ENCODE peak calls at places on chromosomes 13 and 19, in six cellular contexts. Z is NCI-H1105, V is non-pigmented ciliary epithelial cell, R is smooth muscle cell of the brain vasculature, C is tibial artery, J is iPS-NIHi11. H is an unnamed sample.

GRCh38 chr13:34162545-34162936 is 344.6 kb downstream of the RFC3 start:
- DNase-seq in V (peak), J (no peak), R (no peak), Z (no peak), C (no peak), H (no peak)

GRCh38 chr19:14369399-14370168 is 11.7 kb upstream of the ADGRE5 start:
- DNase-seq in C (peak), V (no peak), J (no peak), Z (no peak), R (no peak), H (no peak)

GRCh38 chr19:33740811-33741396 is 55.8 kb upstream of the KCTD15 start:
- DNase-seq in V (no peak), C (no peak), J (peak), Z (no peak), R (no peak), H (no peak)

GRCh38 chr19:55087542-55087935 is 11.9 kb downstream of the EPS8L1 start:
- DNase-seq in R (no peak), V (no peak), J (no peak), C (no peak), Z (no peak), H (no peak)

GRCh38 chr13:100532090-100532766 is 56.4 kb downstream of the GGACT start:
- DNase-seq in J (no peak), R (no peak), Z (no peak), C (no peak), V (no peak), H (no peak)

GRCh38 chr19:17735410-17735809 is 15.9 kb upstream of the FCHO1 start:
- DNase-seq in C (no peak), J (no peak), V (no peak), Z (no peak), R (no peak), H (no peak)

GRCh38 chr13:52837850-52838249 is 10.6 kb downstream of the PCDH8 start:
- DNase-seq in V (no peak), C (no peak), Z (no peak), J (no peak), R (no peak), H (no peak)

GRCh38 chr19:50969413-50969760 is at the start of gene KLK6:
- DNase-seq in J (no peak), V (no peak), C (no peak), Z (no peak), R (no peak), H (no peak)

GRCh38 chr13:72782717-72783116 is 784 bp downstream of the PIBF1 start:
- DNase-seq in J (no peak), V (no peak), Z (no peak), C (no peak), R (no peak), H (no peak)

GRCh38 chr19:16062789-16063188 is 13.5 kb upstream of the TPM4 start:
- DNase-seq in V (no peak), J (peak), Z (peak), C (no peak), R (no peak), H (no peak)

GRCh38 chr13:35796627-35797026 is 320.1 kb upstream of the MAB21L1 start:
- DNase-seq in Z (no peak), R (no peak), J (no peak), V (no peak), C (no peak), H (no peak)

GRCh38 chr19:3479819-3480215 is 508 bp downstream of the SMIM24 start:
- DNase-seq in V (no peak), C (no peak), Z (no peak), R (no peak), J (peak), H (no peak)

GRCh38 chr13:49292742-49293498 is 45.2 kb downstream of the CDADC1 start:
- DNase-seq in C (peak), Z (no peak), J (no peak), R (peak), V (peak), H (no peak)

GRCh38 chr19:55166530-55167268 is at the start of gene DNAAF3:
- DNase-seq in J (peak), V (peak), C (peak), R (peak), Z (peak), H (peak)

GRCh38 chr19:53549354-53549753 is 11.4 kb downstream of the ZNF331 start:
- DNase-seq in Z (no peak), C (no peak), J (no peak), R (no peak), V (no peak), H (no peak)

GRCh38 chr19:53509845-53510244 is 28.1 kb upstream of the ZNF331 start:
- DNase-seq in J (no peak), C (no peak), Z (no peak), V (no peak), R (no peak), H (no peak)

GRCh38 chr13:73368608-73369007 is 309.8 kb downstream of the KLF5 start:
- DNase-seq in C (no peak), Z (no peak), R (no peak), V (no peak), J (no peak), H (no peak)

GRCh38 chr19:10975374-10976036 is 14.7 kb downstream of the SMARCA4 start:
- DNase-seq in J (no peak), C (peak), Z (no peak), V (no peak), R (no peak), H (no peak)

GRCh38 chr13:94825507-94825906 is 113.2 kb upstream of the SOX21 start:
- DNase-seq in V (no peak), C (peak), Z (peak), J (peak), R (peak), H (no peak)

GRCh38 chr13:79525458-79525857 is 44.5 kb downstream of the NDFIP2 start:
- DNase-seq in C (no peak), V (no peak), R (no peak), J (no peak), Z (no peak), H (no peak)

GRCh38 chr13:68048802-68049359 is 818.7 kb upstream of the PCDH9 start:
- DNase-seq in V (no peak), J (no peak), Z (no peak), C (no peak), R (no peak), H (no peak)

GRCh38 chr19:40313229-40313983 is 28.3 kb upstream of the AKT2 start:
- DNase-seq in R (no peak), V (no peak), C (no peak), J (no peak), Z (no peak), H (no peak)

GRCh38 chr13:113785051-113786010 is 26.3 kb downstream of the TMEM255B start:
- DNase-seq in C (peak), R (peak), V (no peak), J (no peak), Z (no peak), H (no peak)

GRCh38 chr13:110920038-110920437 is 5.2 kb upstream of the ANKRD10 start:
- DNase-seq in Z (no peak), V (no peak), C (no peak), J (no peak), R (no peak), H (no peak)

GRCh38 chr19:51258761-51259160 is 7.9 kb downstream of the SIGLECL1 start:
- DNase-seq in V (no peak), C (no peak), Z (no peak), J (no peak), R (no peak), H (no peak)

GRCh38 chr19:2478756-2479555 is 3.0 kb downstream of the GADD45B start:
- DNase-seq in R (no peak), Z (no peak), J (peak), V (no peak), C (peak), H (no peak)

GRCh38 chr13:54226866-54227265 is 1198.3 kb downstream of the OLFM4 start:
- DNase-seq in J (no peak), Z (no peak), R (no peak), C (no peak), V (no peak), H (no peak)

GRCh38 chr19:20664917-20665781 is 3.8 kb upstream of the ZNF626 start:
- DNase-seq in Z (no peak), R (no peak), V (no peak), C (peak), J (peak), H (no peak)

GRCh38 chr13:100836696-100837095 is 162.1 kb upstream of the TMTC4 start:
- DNase-seq in V (no peak), C (no peak), J (no peak), Z (no peak), R (peak), H (no peak)

GRCh38 chr19:30070970-30071632 is 129.1 kb downstream of the URI1 start:
- DNase-seq in Z (peak), V (no peak), J (no peak), R (no peak), C (peak), H (no peak)

GRCh38 chr19:6230991-6231448 is 48.8 kb downstream of the MLLT1 start:
- DNase-seq in C (no peak), J (no peak), V (no peak), Z (no peak), R (no peak), H (no peak)

GRCh38 chr13:111926501-111927180 is 140.3 kb upstream of the SOX1 start:
- DNase-seq in Z (no peak), J (no peak), C (no peak), R (no peak), V (no peak), H (no peak)

GRCh38 chr13:26941345-26942174 is 181.0 kb upstream of the GPR12 start:
- DNase-seq in R (no peak), C (no peak), Z (no peak), J (no peak), V (peak), H (no peak)

GRCh38 chr19:11987405-11988231 is 22.8 kb downstream of the ZNF763 start:
- DNase-seq in J (peak), Z (peak), C (peak), V (peak), R (peak), H (peak)